ENCODE peak calls at places on chromosomes 7 and 10, in four cellular contexts. K is colonic mucosa, S is NCI-H446, H is H54. W is an unnamed sample.

GRCh38 chr10:48976208-48976607 is 36.6 kb upstream of the LRRC18 start:
- DNase-seq in K (no peak), S (no peak), H (peak), W (no peak)

GRCh38 chr7:6237730-6238129 is 34.7 kb downstream of the CYTH3 start:
- DNase-seq in K (no peak), S (no peak), H (no peak), W (no peak)

GRCh38 chr10:106898441-106898840 is 266.1 kb downstream of the SORCS1 start:
- DNase-seq in K (no peak), S (no peak), H (no peak), W (no peak)

GRCh38 chr7:5428470-5429252 is 5.0 kb upstream of the TNRC18 start:
- DNase-seq in K (peak), S (peak), H (no peak), W (peak)

GRCh38 chr10:103491729-103492364 is 1.7 kb upstream of the NEURL1 start:
- DNase-seq in K (no peak), S (no peak), H (peak), W (peak)

GRCh38 chr7:48084727-48085432 is 4.2 kb upstream of the UPP1 start:
- DNase-seq in K (peak), S (no peak), H (peak), W (peak)

GRCh38 chr10:71970331-71970730 is 6.1 kb downstream of the CHST3 start:
- DNase-seq in K (peak), S (no peak), H (peak), W (peak)

GRCh38 chr7:25101817-25102216 is 23.2 kb downstream of the CYCS start:
- DNase-seq in K (no peak), S (no peak), H (no peak), W (no peak)

GRCh38 chr10:132793871-132794849 is 8.2 kb upstream of the NKX6-2 start:
- DNase-seq in K (no peak), S (no peak), H (no peak), W (no peak)

GRCh38 chr10:62422068-62422590 is 48.0 kb downstream of the ZNF365 start:
- DNase-seq in K (no peak), S (no peak), H (peak), W (peak)

GRCh38 chr7:22296916-22297315 is 60.0 kb downstream of the RAPGEF5 start:
- DNase-seq in K (no peak), S (no peak), H (no peak), W (no peak)

GRCh38 chr10:95221124-95221523 is 27.1 kb downstream of the ACSM6 start:
- DNase-seq in K (no peak), S (no peak), H (no peak), W (no peak)

GRCh38 chr7:102061981-102062390 is 224.7 kb upstream of the SH2B2 start:
- DNase-seq in K (no peak), S (no peak), H (no peak), W (no peak)

GRCh38 chr7:131098527-131098926 is 229.1 kb upstream of the MKLN1 start:
- DNase-seq in K (no peak), S (no peak), H (no peak), W (no peak)

GRCh38 chr10:9670911-9671310 is 1346.8 kb upstream of the CELF2 start:
- DNase-seq in K (no peak), S (no peak), H (no peak), W (no peak)

GRCh38 chr7:12737364-12737763 is 49.9 kb downstream of the ARL4A start:
- DNase-seq in K (no peak), S (no peak), H (no peak), W (no peak)

GRCh38 chr10:132674311-132674710 is 111.6 kb downstream of the NKX6-2 start:
- DNase-seq in K (no peak), S (no peak), H (no peak), W (no peak)

GRCh38 chr10:71213761-71214440 is 1.5 kb downstream of the UNC5B start:
- DNase-seq in K (peak), S (peak), H (peak), W (no peak)

W was measured in HTR-8/SVneo.